ENCODE peak calls at places on chromosome 21, in six cellular contexts. S, G, L, X, B and I are unnamed samples.

GRCh38 chr21:9780441-9780937 is 740.9 kb upstream of the TPTE start:
- DNase-seq in X (no peak), B (no peak), S (no peak), L (no peak), G (no peak), I (no peak)

GRCh38 chr21:33360871-33361602 is 36.3 kb downstream of the IFNAR1 start:
- DNase-seq in X (peak), S (peak), G (peak), L (no peak), B (peak), I (peak)

GRCh38 chr21:41369105-41369914 is 7.5 kb downstream of the MX2 start:
- DNase-seq in G (no peak), X (no peak), B (peak), S (no peak), L (no peak), I (peak)

GRCh38 chr21:35738342-35738961 is 321.9 kb downstream of the SETD4 start:
- DNase-seq in X (no peak), B (no peak), G (peak), S (no peak), L (no peak), I (no peak)

GRCh38 chr21:15444118-15444960 is 285.4 kb upstream of the USP25 start:
- DNase-seq in G (no peak), S (peak), X (no peak), L (no peak), B (no peak), I (peak)

GRCh38 chr21:46661211-46661625 is 25.7 kb downstream of the PRMT2 start:
- DNase-seq in L (no peak), X (no peak), S (no peak), G (peak), B (peak), I (no peak)

GRCh38 chr21:26840912-26841311 is 4.3 kb downstream of the ADAMTS1 start:
- DNase-seq in B (no peak), X (no peak), L (no peak), S (no peak), G (peak), I (no peak)

GRCh38 chr21:34582506-34583150 is 32.3 kb downstream of the RCAN1 start:
- DNase-seq in S (peak), B (no peak), L (no peak), G (peak), X (peak), I (peak)

GRCh38 chr21:33212159-33212851 is 17.4 kb upstream of the IFNAR2 start:
- DNase-seq in B (no peak), L (no peak), X (peak), S (no peak), G (peak), I (no peak)

GRCh38 chr21:29258626-29259335 is 39.9 kb upstream of the BACH1 start:
- DNase-seq in G (peak), L (no peak), B (no peak), X (no peak), S (no peak), I (peak)

GRCh38 chr21:32457360-32457840 is 44.9 kb downstream of the EVA1C start:
- DNase-seq in X (peak), L (peak), G (peak), S (no peak), B (no peak), I (peak)

GRCh38 chr21:33268736-33269441 is 2.7 kb downstream of the IL10RB start:
- DNase-seq in L (peak), X (no peak), S (no peak), B (no peak), G (no peak), I (peak)

GRCh38 chr21:14259669-14260458 is 43.9 kb downstream of the RBM11 start:
- DNase-seq in S (peak), L (peak), X (peak), B (no peak), G (peak), I (peak)

GRCh38 chr21:33954395-33954794 is 38.8 kb upstream of the ATP5PO start:
- DNase-seq in L (no peak), B (no peak), G (no peak), S (no peak), X (no peak), I (no peak)

GRCh38 chr21:40938078-40938477 is 91.1 kb upstream of the DSCAM start:
- DNase-seq in X (no peak), G (no peak), S (no peak), B (no peak), L (no peak), I (no peak)

GRCh38 chr21:38240121-38240520 is 16.7 kb upstream of the KCNJ15 start:
- DNase-seq in L (no peak), S (no peak), G (no peak), X (no peak), B (no peak), I (no peak)

GRCh38 chr21:38236232-38236631 is 20.6 kb upstream of the KCNJ15 start:
- DNase-seq in B (no peak), S (no peak), X (no peak), L (no peak), G (no peak), I (no peak)

GRCh38 chr21:38229260-38229877 is 27.4 kb upstream of the KCNJ15 start:
- DNase-seq in X (no peak), G (no peak), B (peak), L (no peak), S (no peak), I (no peak)

DNA sequence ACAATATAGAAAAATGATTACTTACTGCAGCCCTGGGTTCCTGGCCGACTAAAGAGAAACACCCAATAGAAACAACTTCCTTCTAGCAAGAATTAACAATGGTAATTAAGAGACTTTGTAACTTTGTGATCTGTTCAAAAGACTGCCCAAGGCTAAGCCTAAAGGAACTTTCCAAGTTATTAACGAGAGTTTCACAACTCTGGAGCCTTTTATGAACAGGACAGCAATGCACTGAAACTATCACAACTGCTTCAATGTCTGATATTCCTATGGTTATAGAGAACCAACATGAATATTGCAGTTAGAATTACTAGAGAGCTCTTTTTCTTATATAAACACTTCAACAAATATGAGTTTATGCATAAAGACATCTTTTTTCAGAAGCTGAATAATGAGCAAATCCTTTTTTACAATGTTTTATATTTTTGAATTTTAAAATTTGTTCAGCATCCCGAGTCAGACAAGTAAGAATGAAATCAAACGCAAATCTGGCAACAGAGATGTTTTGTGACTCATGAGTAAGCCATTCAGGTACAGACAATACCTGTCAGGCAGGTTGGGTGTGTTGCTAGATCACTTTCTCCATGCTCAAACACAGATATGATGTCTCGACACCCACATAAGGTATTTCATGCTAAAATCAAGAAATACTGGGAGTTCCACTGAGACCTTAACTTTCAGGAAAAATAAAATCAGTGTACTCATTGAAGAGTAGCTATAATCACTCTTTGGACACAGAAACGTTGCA is 22.2 kb upstream of the KCNJ15 start:
- DNase-seq in S (no peak), G (no peak), L (no peak), B (no peak), X (no peak), I (no peak)
- TF ChIP-seq CEBPB in S (no peak), G (no peak), L (no peak), B (no peak), X (no peak), I (no peak)

GRCh38 chr21:42525228-42525604 is 11.6 kb downstream of the SLC37A1 start:
- DNase-seq in B (peak), G (peak), X (no peak), S (no peak), L (no peak), I (no peak)
- TF ChIP-seq CEBPB in B (no peak), G (no peak), X (no peak), S (no peak), L (no peak), I (no peak)

GRCh38 chr21:17491716-17492414 is 21.0 kb upstream of the CXADR start:
- DNase-seq in B (no peak), X (no peak), G (peak), S (peak), L (peak), I (no peak)
- TF ChIP-seq CEBPB in B (no peak), X (no peak), G (no peak), S (no peak), L (no peak), I (no peak)

GRCh38 chr21:45143855-45144254 is 69.5 kb downstream of the ADARB1 start:
- DNase-seq in L (no peak), S (no peak), X (no peak), B (no peak), G (no peak), I (no peak)

GRCh38 chr21:45142916-45143315 is 68.5 kb downstream of the ADARB1 start:
- DNase-seq in S (no peak), L (no peak), X (no peak), B (no peak), G (no peak), I (no peak)

GRCh38 chr21:45141507-45141906 is 67.1 kb downstream of the ADARB1 start:
- DNase-seq in L (no peak), S (no peak), B (no peak), G (no peak), X (no peak), I (no peak)

GRCh38 chr21:45140346-45140940 is 66.1 kb downstream of the ADARB1 start:
- DNase-seq in B (peak), S (peak), X (peak), L (peak), G (peak), I (peak)

GRCh38 chr21:45142469-45142868 is 68.1 kb downstream of the ADARB1 start:
- DNase-seq in L (no peak), S (no peak), X (no peak), G (peak), B (peak), I (no peak)
- TF ChIP-seq CEBPB in L (no peak), S (no peak), X (no peak), G (no peak), B (no peak), I (no peak)